ENCODE peak calls at places on chromosomes 5 and 9, in seven cellular contexts. R is coronary artery, X is AG09309, V is HepG2, T is A549, M is fibroblast of lung, Q is mammary epithelial cell. O is an unnamed sample.

GRCh38 chr5:80204808-80205614 is 50.8 kb downstream of the SERINC5 start:
- DNase-seq in R (no peak), X (no peak), V (peak), T (no peak), M (peak), Q (no peak), O (no peak)

GRCh38 chr9:133428579-133429215 is 6.5 kb downstream of the ADAMTS13 start:
- DNase-seq in R (no peak), X (no peak), V (peak), T (peak), M (no peak), Q (no peak), O (peak)

GRCh38 chr5:52743529-52743928 is 44.2 kb upstream of the ITGA1 start:
- DNase-seq in R (no peak), X (no peak), V (no peak), T (no peak), M (no peak), Q (no peak), O (no peak)

GRCh38 chr5:194102-194501 is 2.8 kb downstream of the LRRC14B start:
- DNase-seq in R (no peak), X (no peak), V (no peak), T (no peak), M (no peak), Q (no peak), O (no peak)

GRCh38 chr9:134981001-134981400 is 63.3 kb upstream of the FCN1 start:
- DNase-seq in R (no peak), X (no peak), V (no peak), T (no peak), M (no peak), Q (no peak), O (no peak)

GRCh38 chr9:121249563-121249962 is 18.4 kb upstream of the GSN start:
- DNase-seq in R (no peak), X (no peak), V (no peak), T (peak), M (no peak), Q (no peak), O (no peak)

GRCh38 chr5:15598294-15598902 is 98.4 kb downstream of the FBXL7 start:
- DNase-seq in R (no peak), X (no peak), V (peak), T (peak), M (no peak), Q (peak), O (peak)

GRCh38 chr5:644971-645370 is 32.8 kb downstream of the CEP72 start:
- DNase-seq in R (no peak), X (no peak), V (no peak), T (no peak), M (no peak), Q (no peak), O (no peak)

GRCh38 chr9:93357649-93358048 is 93.8 kb upstream of the FAM120A start:
- DNase-seq in R (no peak), X (no peak), V (no peak), T (no peak), M (no peak), Q (no peak), O (no peak)

GRCh38 chr9:135925496-135926133 is 18.3 kb upstream of the CAMSAP1 start:
- DNase-seq in R (no peak), X (no peak), V (no peak), T (no peak), M (peak), Q (peak), O (peak)

GRCh38 chr5:135973323-135974018 is 18.7 kb upstream of the LECT2 start:
- DNase-seq in R (no peak), X (peak), V (peak), T (peak), M (peak), Q (peak), O (peak)

GRCh38 chr5:115459844-115460243 is 84.7 kb downstream of the FEM1C start:
- DNase-seq in R (no peak), X (no peak), V (no peak), T (no peak), M (peak), Q (peak), O (no peak)

GRCh38 chr9:27365977-27366376 is 69.0 kb upstream of the EQTN start:
- DNase-seq in R (no peak), X (no peak), V (no peak), T (no peak), M (peak), Q (no peak), O (no peak)

GRCh38 chr9:28779240-28779639 is 1206.0 kb upstream of the C9orf72 start:
- DNase-seq in R (no peak), X (no peak), V (no peak), T (no peak), M (peak), Q (peak), O (peak)

GRCh38 chr5:73796164-73797141 is 170.5 kb downstream of the ARHGEF28 start:
- DNase-seq in R (no peak), X (peak), V (peak), T (peak), M (peak), Q (peak), O (peak)

GRCh38 chr5:132469380-132470372 is 20.9 kb downstream of the IRF1 start:
- DNase-seq in R (no peak), X (no peak), V (peak), T (no peak), M (no peak), Q (no peak), O (no peak)
- TF ChIP-seq CTCF in R (no peak), X (no peak), V (peak), T (peak), M (peak), Q (no peak), O (no peak)

DNA sequence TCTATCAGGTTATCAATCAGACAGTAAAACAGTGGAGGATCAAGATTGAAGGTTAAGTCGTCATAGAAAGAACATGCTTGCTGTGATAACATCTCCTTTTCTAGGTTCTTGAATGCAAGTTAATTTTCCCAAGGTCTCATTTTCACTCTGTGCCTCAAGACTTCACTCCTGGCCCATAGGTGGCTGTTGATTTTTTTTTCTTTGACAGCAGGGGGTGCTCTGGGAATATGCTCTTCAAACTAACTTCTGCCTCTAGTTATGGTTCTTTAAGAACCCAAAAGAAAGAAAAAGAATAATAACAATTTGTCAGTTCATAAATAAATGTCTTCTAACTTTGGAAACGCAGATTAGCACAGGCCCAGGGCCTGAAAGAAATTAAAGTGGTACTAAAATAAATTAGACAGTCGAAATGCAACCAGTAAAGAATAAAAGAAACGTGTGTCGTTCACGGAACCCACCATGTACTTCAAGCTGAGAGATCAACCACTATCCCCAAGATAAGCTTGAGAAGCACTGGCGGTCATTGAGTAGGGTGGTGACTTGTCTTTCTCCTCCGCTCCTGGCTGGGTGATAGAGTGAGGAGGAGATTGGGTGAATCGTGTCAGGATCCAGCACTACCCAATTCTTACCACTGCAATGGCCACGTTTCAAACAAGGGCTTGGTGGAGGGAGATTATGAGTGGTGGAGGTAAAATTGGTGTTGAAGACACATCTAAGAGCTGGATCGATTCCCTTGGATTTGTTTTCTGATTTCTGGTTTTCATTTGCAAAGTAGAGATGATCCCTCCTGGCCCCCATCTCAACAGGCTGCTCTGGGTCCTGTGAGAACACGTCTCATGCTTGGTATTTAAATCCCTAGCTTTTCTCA is 93.4 kb upstream of the IRX4 start:
- DNase-seq in R (no peak), X (no peak), V (no peak), T (no peak), M (no peak), Q (peak), O (peak)
- TF ChIP-seq CTCF in R (no peak), X (no peak), V (no peak), T (peak), M (peak), Q (peak), O (peak)

GRCh38 chr9:33443504-33444154 is 3.8 kb downstream of the AQP3 start:
- DNase-seq in R (no peak), X (no peak), V (no peak), T (no peak), M (no peak), Q (no peak), O (no peak)
- TF ChIP-seq CTCF in R (no peak), X (no peak), V (no peak), T (no peak), M (no peak), Q (no peak), O (no peak)

GRCh38 chr5:92455011-92455410 is 1071.9 kb upstream of the ARRDC3 start:
- DNase-seq in R (no peak), X (no peak), V (no peak), T (no peak), M (no peak), Q (no peak), O (no peak)

GRCh38 chr5:92460505-92460904 is 1077.4 kb upstream of the ARRDC3 start:
- DNase-seq in R (no peak), X (no peak), V (no peak), T (no peak), M (no peak), Q (no peak), O (no peak)
- TF ChIP-seq CTCF in R (no peak), X (no peak), V (no peak), T (no peak), M (no peak), Q (no peak), O (no peak)

O was measured in epithelial cell of esophagus.